ENCODE peak calls at places on chromosomes 1 and 21, in five cellular contexts. U, F, M, I and B are unnamed samples.

GRCh38 chr1:18246543-18246942 is 138.9 kb downstream of the IGSF21 start:
- DNase-seq in F (no peak), I (no peak), U (no peak), M (no peak), B (no peak)

GRCh38 chr1:234408757-234409156 is 35.5 kb downstream of the COA6 start:
- DNase-seq in M (no peak), U (no peak), I (no peak), F (no peak), B (no peak)

GRCh38 chr1:63868220-63868897 is 94.5 kb downstream of the ROR1 start:
- DNase-seq in M (no peak), I (peak; percentile 68), F (peak; percentile 55), U (peak; percentile 28), B (no peak)

GRCh38 chr1:6962956-6963915 is 178.0 kb downstream of the CAMTA1 start:
- DNase-seq in I (no peak), M (peak; percentile 97), F (no peak), U (peak; percentile 81), B (peak; percentile 99)

GRCh38 chr1:109338091-109338490 is 31.3 kb upstream of the MYBPHL start:
- DNase-seq in F (no peak), I (no peak), M (no peak), U (no peak), B (no peak)

GRCh38 chr1:184595609-184596008 is 159.0 kb downstream of the EDEM3 start:
- DNase-seq in I (no peak), M (no peak), F (peak; percentile 85), U (peak; percentile 92), B (no peak)

GRCh38 chr1:221439734-221440436 is 302.0 kb downstream of the DUSP10 start:
- DNase-seq in M (no peak), U (peak; percentile 97), I (peak; percentile 81), F (peak; percentile 98), B (no peak)

GRCh38 chr1:245173446-245174178 is 18.8 kb downstream of the KIF26B start:
- DNase-seq in F (no peak), U (peak; percentile 24), M (no peak), I (no peak), B (no peak)

GRCh38 chr1:32464716-32465540 is at the start of gene ZBTB8B:
- DNase-seq in M (peak; percentile 93), U (peak; percentile 39), I (peak; percentile 98), F (peak; percentile 41), B (peak; percentile 98)

GRCh38 chr21:42220138-42220701 is 1.3 kb downstream of the ABCG1 start:
- DNase-seq in F (peak; percentile 82), U (peak; percentile 71), M (peak; percentile 46), I (peak; percentile 86), B (peak; percentile 56)

GRCh38 chr1:145961425-145962156 is 2.8 kb downstream of the ANKRD34A start:
- DNase-seq in U (peak; percentile 53), I (peak; percentile 44), M (no peak), F (no peak), B (no peak)

GRCh38 chr1:218330043-218330623 is 15.0 kb upstream of the TGFB2 start:
- DNase-seq in U (peak; percentile 54), F (peak; percentile 61), M (no peak), I (peak; percentile 27), B (no peak)

GRCh38 chr1:213988639-213989070 is 882 bp downstream of the PROX1 start:
- DNase-seq in F (no peak), U (no peak), I (no peak), M (no peak), B (no peak)

GRCh38 chr21:15729674-15730483 is at the start of gene USP25:
- DNase-seq in U (peak; percentile 68), F (peak; percentile 60), M (peak; percentile 82), I (peak; percentile 92), B (peak; percentile 89)

GRCh38 chr1:25460020-25460419 is 29.3 kb downstream of the MACO1 start:
- DNase-seq in I (no peak), M (no peak), U (no peak), F (no peak), B (no peak)

GRCh38 chr1:10916311-10916710 is 96.1 kb upstream of the TARDBP start:
- DNase-seq in F (no peak), U (no peak), M (no peak), I (no peak), B (no peak)

GRCh38 chr1:201456499-201457309 is 12.3 kb downstream of the PHLDA3 start:
- DNase-seq in F (peak; percentile 98), M (no peak), I (peak; percentile 84), U (peak; percentile 99), B (peak; percentile 31)

GRCh38 chr1:18673976-18674375 is 43.3 kb downstream of the PAX7 start:
- DNase-seq in I (no peak), F (no peak), M (no peak), U (no peak), B (no peak)

GRCh38 chr1:230542054-230542453 is 100.2 kb upstream of the COG2 start:
- DNase-seq in F (no peak), I (no peak), M (no peak), U (peak; percentile 45), B (no peak)

GRCh38 chr1:160428655-160429054 is 28.3 kb downstream of the VANGL2 start:
- DNase-seq in U (peak; percentile 59), F (peak; percentile 47), M (no peak), I (peak; percentile 74), B (no peak)

GRCh38 chr1:1308756-1309524 is 543 bp downstream of the PUSL1 start:
- DNase-seq in M (no peak), F (no peak), U (no peak), I (peak; percentile 57), B (peak; percentile 51)

GRCh38 chr21:26127918-26128317 is 42.7 kb downstream of the APP start:
- DNase-seq in I (no peak), F (peak; percentile 69), M (no peak), U (peak; percentile 91), B (no peak)

GRCh38 chr21:25568230-25568629 is 39.1 kb downstream of the MRPL39 start:
- DNase-seq in I (peak; percentile 11), U (peak; percentile 80), F (peak; percentile 78), M (no peak), B (no peak)

GRCh38 chr1:176826265-176826664 is 338.2 kb downstream of the ASTN1 start:
- DNase-seq in M (no peak), I (no peak), F (no peak), U (peak; percentile 6), B (no peak)

GRCh38 chr1:156360534-156360933 is 8.5 kb upstream of the RHBG start:
- DNase-seq in U (no peak), I (no peak), M (no peak), F (no peak), B (no peak)

GRCh38 chr1:64841330-64842065 is 96.6 kb downstream of the RAVER2 start:
- DNase-seq in F (no peak), M (no peak), U (no peak), I (no peak), B (no peak)

GRCh38 chr1:234670936-234671628 is 61.1 kb upstream of the IRF2BP2 start:
- DNase-seq in F (no peak), U (no peak), M (no peak), I (no peak), B (no peak)

GRCh38 chr1:14907416-14907815 is 246.1 kb upstream of the TMEM51 start:
- DNase-seq in M (no peak), U (no peak), I (no peak), F (no peak), B (no peak)
- H3K18ac ChIP-seq in M (no peak overlapping the region), U (no peak overlapping the region), I (no peak overlapping the region), F (no peak overlapping the region), B (peak overlapping the region; percentile 34)

GRCh38 chr1:208203127-208203847 is 40.9 kb downstream of the PLXNA2 start:
- DNase-seq in U (peak; percentile 70), F (peak; percentile 46), M (no peak), I (no peak), B (no peak)
- H2BK120ac ChIP-seq in U (no peak overlapping the region), F (peak overlapping the region; percentile 81), M (no peak overlapping the region), I (no peak overlapping the region), B (no peak overlapping the region)

GRCh38 chr1:155015527-155016230 is 13.1 kb downstream of the ZBTB7B start:
- DNase-seq in U (no peak), F (no peak), I (no peak), M (no peak), B (no peak)

GRCh38 chr1:155017021-155017945 is 14.7 kb downstream of the ZBTB7B start:
- DNase-seq in M (peak; percentile 87), I (peak; percentile 99), F (peak; percentile 83), U (peak; percentile 89), B (peak; percentile 94)

GRCh38 chr1:155017946-155018316 is 15.3 kb downstream of the ZBTB7B start:
- DNase-seq in I (no peak), F (no peak), M (no peak), U (no peak), B (no peak)

GRCh38 chr1:155014709-155015508 is 12.3 kb downstream of the ZBTB7B start:
- DNase-seq in U (no peak), F (no peak), M (no peak), I (no peak), B (no peak)

DNA sequence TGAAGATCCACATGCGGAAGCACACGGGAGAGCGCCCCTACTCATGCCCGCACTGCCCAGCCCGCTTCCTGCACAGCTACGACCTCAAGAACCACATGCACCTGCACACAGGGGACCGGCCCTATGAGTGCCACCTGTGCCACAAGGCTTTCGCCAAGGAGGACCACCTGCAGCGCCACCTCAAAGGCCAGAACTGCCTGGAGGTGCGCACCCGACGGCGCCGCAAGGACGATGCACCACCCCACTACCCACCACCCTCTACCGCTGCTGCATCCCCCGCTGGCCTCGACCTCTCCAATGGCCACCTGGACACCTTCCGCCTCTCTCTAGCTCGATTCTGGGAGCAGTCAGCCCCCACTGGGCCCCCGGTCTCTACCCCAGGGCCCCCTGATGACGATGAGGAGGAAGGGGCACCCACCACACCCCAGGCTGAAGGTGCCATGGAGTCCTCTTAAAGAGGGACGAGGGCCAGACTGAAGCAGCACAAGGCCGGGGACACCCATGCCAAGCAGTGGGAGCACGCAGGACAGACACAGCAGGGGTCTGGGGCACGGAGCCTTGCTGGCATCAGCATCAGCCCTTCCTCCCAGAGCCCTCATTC is 13.7 kb downstream of the ZBTB7B start:
- DNase-seq in U (no peak), I (no peak), M (no peak), F (no peak), B (no peak)
- H3K18ac ChIP-seq in U (no peak overlapping the region), I (peak overlapping the region; percentile 19), M (peak overlapping the region; percentile 85), F (no peak overlapping the region), B (no peak overlapping the region)

DNA sequence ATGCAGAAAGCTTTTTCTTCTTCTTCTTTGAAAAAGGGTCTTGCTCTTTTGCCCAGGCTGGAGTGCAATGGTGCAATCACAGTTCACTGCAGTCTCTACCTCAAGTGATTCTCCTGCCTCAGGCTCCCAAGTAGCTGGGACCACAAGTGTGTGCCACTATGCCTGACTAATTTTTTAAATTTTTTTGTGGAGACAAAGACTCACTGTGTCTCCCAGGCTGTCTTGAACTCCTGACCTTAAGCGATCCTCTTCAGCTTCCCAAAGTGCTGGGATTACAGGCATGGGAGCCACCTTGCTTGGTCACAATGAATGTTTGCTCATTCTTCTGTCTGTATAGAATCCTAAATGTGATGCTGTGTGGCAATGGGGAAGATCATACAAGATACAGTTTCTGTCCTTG is 8.4 kb upstream of the SLC45A3 start:
- DNase-seq in U (no peak), M (no peak), I (no peak), F (no peak), B (no peak)
- H2BK120ac ChIP-seq in U (no peak overlapping the region), M (no peak overlapping the region), I (no peak overlapping the region), F (no peak overlapping the region), B (no peak overlapping the region)

GRCh38 chr1:41359211-41360073 is 1.8 kb upstream of the FOXO6 start:
- DNase-seq in U (no peak), M (no peak), F (no peak), I (peak; percentile 73), B (no peak)
- H3K18ac ChIP-seq in U (peak overlapping the region; percentile 17), M (peak overlapping the region; percentile 76), F (no peak overlapping the region), I (no peak overlapping the region), B (no peak overlapping the region)